ENCODE peak calls at places on chromosome 9, in six cellular contexts. E, Q, X, O, Y and R are unnamed samples.

GRCh38 chr9:94783121-94783664 is 56.7 kb downstream of the AOPEP start:
- DNase-seq in E (peak), Q (peak), X (peak), O (peak), Y (peak), R (peak)

GRCh38 chr9:133375116-133375723 is 640 bp downstream of the SURF4 start:
- DNase-seq in E (peak), Q (peak), X (peak), O (peak), Y (peak), R (no peak)

GRCh38 chr9:131018621-131019020 is 9.6 kb downstream of the LAMC3 start:
- DNase-seq in E (no peak), Q (no peak), X (no peak), O (no peak), Y (no peak), R (no peak)

GRCh38 chr9:112719292-112719691 is 1.4 kb upstream of the INIP start:
- DNase-seq in E (no peak), Q (no peak), X (no peak), O (no peak), Y (no peak), R (peak)

GRCh38 chr9:113857875-113858274 is 18.2 kb upstream of the ZNF618 start:
- DNase-seq in E (no peak), Q (peak), X (no peak), O (no peak), Y (no peak), R (no peak)

GRCh38 chr9:113602126-113603119 is 138.9 kb downstream of the RGS3 start:
- DNase-seq in E (no peak), Q (peak), X (peak), O (peak), Y (peak), R (peak)

GRCh38 chr9:24436761-24437160 is 108.9 kb downstream of the IZUMO3 start:
- DNase-seq in E (peak), Q (no peak), X (no peak), O (no peak), Y (no peak), R (no peak)

GRCh38 chr9:75053869-75054268 is 25.8 kb upstream of the CARNMT1 start:
- DNase-seq in E (no peak), Q (no peak), X (no peak), O (no peak), Y (no peak), R (no peak)

GRCh38 chr9:136228107-136228875 is 17.3 kb downstream of the QSOX2 start:
- DNase-seq in E (no peak), Q (peak), X (peak), O (no peak), Y (no peak), R (peak)

GRCh38 chr9:32351845-32352244 is 32.6 kb upstream of the ACO1 start:
- DNase-seq in E (peak), Q (no peak), X (no peak), O (no peak), Y (no peak), R (no peak)

GRCh38 chr9:98357921-98358535 is 102.6 kb upstream of the TBC1D2 start:
- DNase-seq in E (no peak), Q (peak), X (peak), O (no peak), Y (no peak), R (peak)

GRCh38 chr9:4425358-4426045 is 64.8 kb upstream of the SLC1A1 start:
- DNase-seq in E (no peak), Q (no peak), X (no peak), O (no peak), Y (no peak), R (no peak)

GRCh38 chr9:109496126-109496707 is 1.9 kb downstream of the PTPN3 start:
- DNase-seq in E (no peak), Q (no peak), X (no peak), O (no peak), Y (no peak), R (no peak)

GRCh38 chr9:114204265-114204664 is 48.9 kb downstream of the COL27A1 start:
- DNase-seq in E (no peak), Q (no peak), X (no peak), O (no peak), Y (no peak), R (no peak)

GRCh38 chr9:77751341-77752091 is 103.4 kb upstream of the GNA14 start:
- DNase-seq in E (peak), Q (peak), X (peak), O (no peak), Y (no peak), R (peak)

GRCh38 chr9:78515108-78515507 is 218.2 kb downstream of the PSAT1 start:
- DNase-seq in E (no peak), Q (no peak), X (no peak), O (no peak), Y (no peak), R (no peak)

GRCh38 chr9:129497064-129497836 is 123.7 kb downstream of the C9orf50 start:
- DNase-seq in E (no peak), Q (no peak), X (no peak), O (peak), Y (no peak), R (no peak)

GRCh38 chr9:95509851-95510529 is 6.8 kb downstream of the PTCH1 start:
- DNase-seq in E (no peak), Q (no peak), X (no peak), O (peak), Y (no peak), R (peak)

GRCh38 chr9:35697486-35697885 is 7.8 kb upstream of the TPM2 start:
- DNase-seq in E (no peak), Q (no peak), X (no peak), O (no peak), Y (no peak), R (no peak)

GRCh38 chr9:134619983-134620612 is 21.5 kb upstream of the COL5A1 start:
- DNase-seq in E (no peak), Q (no peak), X (no peak), O (no peak), Y (no peak), R (no peak)

GRCh38 chr9:35696520-35697215 is 6.9 kb upstream of the TPM2 start:
- DNase-seq in E (peak), Q (no peak), X (peak), O (peak), Y (peak), R (peak)

GRCh38 chr9:70477146-70477745 is 62.8 kb upstream of the KLF9 start:
- DNase-seq in E (no peak), Q (no peak), X (peak), O (no peak), Y (no peak), R (peak)

GRCh38 chr9:136007906-136008692 is 46.9 kb upstream of the UBAC1 start:
- DNase-seq in E (no peak), Q (peak), X (peak), O (no peak), Y (no peak), R (peak)

GRCh38 chr9:132268725-132269352 is 85.9 kb downstream of the SETX start:
- DNase-seq in E (peak), Q (peak), X (peak), O (peak), Y (peak), R (peak)

GRCh38 chr9:128493424-128493823 is 11.1 kb upstream of the GLE1 start:
- DNase-seq in E (no peak), Q (no peak), X (no peak), O (no peak), Y (no peak), R (no peak)

GRCh38 chr9:128497824-128498610 is 6.5 kb upstream of the GLE1 start:
- DNase-seq in E (no peak), Q (no peak), X (no peak), O (no peak), Y (no peak), R (no peak)

GRCh38 chr9:128494743-128495124 is 9.8 kb upstream of the GLE1 start:
- DNase-seq in E (no peak), Q (no peak), X (no peak), O (no peak), Y (no peak), R (no peak)

GRCh38 chr9:128494108-128494742 is 10.3 kb upstream of the GLE1 start:
- DNase-seq in E (no peak), Q (peak), X (peak), O (peak), Y (peak), R (no peak)

GRCh38 chr9:128495804-128496417 is 8.6 kb upstream of the GLE1 start:
- DNase-seq in E (peak), Q (no peak), X (no peak), O (no peak), Y (no peak), R (no peak)
- TF ChIP-seq CTCF in E (no peak), Q (no peak), X (no peak), O (no peak), Y (no peak), R (no peak)

GRCh38 chr9:107404086-107404590 is 85.4 kb downstream of the KLF4 start:
- DNase-seq in E (no peak), Q (no peak), X (no peak), O (no peak), Y (no peak), R (no peak)
- H3K4me3 ChIP-seq in E (no peak), Q (no peak), X (no peak), O (no peak), Y (no peak), R (no peak)

GRCh38 chr9:69324549-69325401 is at the start of gene ENTREP1:
- DNase-seq in E (peak), Q (no peak), X (peak), O (peak), Y (peak), R (peak)
- TF ChIP-seq CTCF in E (no peak), Q (no peak), X (no peak), O (peak), Y (no peak), R (no peak)

DNA sequence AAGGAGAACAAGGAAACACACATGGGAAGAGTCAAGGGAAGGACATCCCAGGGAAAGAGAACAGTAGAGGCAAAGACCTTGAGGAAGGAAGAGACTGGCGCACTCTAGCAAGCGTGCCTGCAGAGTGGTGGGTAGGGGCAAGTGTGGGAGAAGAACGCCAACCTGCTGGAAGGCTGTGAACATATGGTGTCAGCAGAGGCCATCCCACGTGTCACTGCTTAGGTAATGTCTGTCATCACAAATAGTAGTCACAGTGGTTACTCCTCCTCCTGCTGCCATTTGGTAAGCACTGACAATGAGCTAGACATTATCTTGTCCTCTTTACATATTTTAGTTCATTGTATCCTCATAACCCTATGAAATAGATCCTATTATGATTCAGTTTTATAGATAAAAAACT is 206.4 kb upstream of the TRIM32 start:
- DNase-seq in E (no peak), Q (no peak), X (no peak), O (no peak), Y (no peak), R (no peak)
- H3K4me3 ChIP-seq in E (no peak), Q (no peak), X (no peak), O (no peak), Y (no peak), R (no peak)

GRCh38 chr9:6667633-6668280 is 22.2 kb upstream of the GLDC start:
- DNase-seq in E (peak), Q (peak), X (peak), O (no peak), Y (no peak), R (peak)
- TF ChIP-seq CTCF in E (peak), Q (peak), X (peak), O (peak), Y (no peak), R (peak)